ENCODE peak calls at places on chromosomes 5 and 9, in five cellular contexts. V, B, L, C and U are unnamed samples.

GRCh38 chr5:10825897-10826644 is 65.0 kb upstream of the DAP start:
- DNase-seq in B (no peak), L (no peak), C (no peak), V (no peak), U (no peak)

GRCh38 chr5:138978085-138978484 is 103.0 kb upstream of the LRRTM2 start:
- DNase-seq in B (no peak), C (no peak), V (no peak), L (no peak), U (no peak)

GRCh38 chr5:135130526-135131215 is 96.6 kb upstream of the PITX1 start:
- DNase-seq in V (no peak), B (no peak), C (no peak), L (no peak), U (no peak)

GRCh38 chr9:135951889-135952663 is 9.1 kb downstream of the UBAC1 start:
- DNase-seq in C (no peak), L (peak), B (no peak), V (peak), U (no peak)

GRCh38 chr9:128175102-128175563 is 15.1 kb downstream of the BBLN start:
- DNase-seq in V (peak), B (no peak), C (no peak), L (no peak), U (no peak)

GRCh38 chr5:78803386-78803785 is 154.8 kb upstream of the LHFPL2 start:
- DNase-seq in B (peak), C (peak), L (no peak), V (peak), U (peak)

GRCh38 chr5:161685461-161685860 is at the start of gene GABRA6:
- DNase-seq in B (no peak), V (no peak), C (no peak), L (no peak), U (no peak)

GRCh38 chr5:154215931-154216330 is 25.4 kb downstream of the GALNT10 start:
- DNase-seq in L (no peak), V (no peak), B (no peak), C (no peak), U (no peak)

GRCh38 chr5:121692163-121692562 is 159.5 kb upstream of the FTMT start:
- DNase-seq in V (no peak), B (no peak), C (no peak), L (no peak), U (no peak)

GRCh38 chr9:113898151-113898550 is 22.0 kb downstream of the ZNF618 start:
- DNase-seq in B (no peak), C (no peak), L (no peak), V (no peak), U (no peak)

GRCh38 chr5:62596691-62597090 is 18.1 kb downstream of the LRRC70 start:
- DNase-seq in V (no peak), L (no peak), B (no peak), C (no peak), U (no peak)

GRCh38 chr5:68464424-68464823 is 248.9 kb downstream of the PIK3R1 start:
- DNase-seq in L (peak), B (no peak), V (no peak), C (no peak), U (no peak)

GRCh38 chr5:37770791-37771190 is 69.0 kb downstream of the GDNF start:
- DNase-seq in L (no peak), V (peak), B (no peak), C (no peak), U (no peak)

GRCh38 chr9:96232539-96233241 is 69.3 kb downstream of the HSD17B3 start:
- DNase-seq in B (no peak), C (peak), L (peak), V (peak), U (peak)

GRCh38 chr5:151675225-151675955 is 11.3 kb downstream of the SPARC start:
- DNase-seq in B (no peak), C (no peak), V (peak), L (no peak), U (no peak)

GRCh38 chr9:131405429-131405828 is 11.5 kb downstream of the PRRC2B start:
- DNase-seq in L (peak), V (no peak), C (peak), B (no peak), U (no peak)

GRCh38 chr5:9513825-9514224 is 32.0 kb downstream of the SEMA5A start:
- DNase-seq in B (no peak), V (peak), L (peak), C (no peak), U (no peak)

GRCh38 chr5:54259090-54259489 is 51.3 kb downstream of the ARL15 start:
- DNase-seq in B (no peak), L (peak), C (no peak), V (peak), U (no peak)

GRCh38 chr5:66209350-66209749 is 65.2 kb downstream of the SREK1 start:
- DNase-seq in C (no peak), L (no peak), V (no peak), B (peak), U (no peak)

GRCh38 chr5:83632874-83633273 is 87.8 kb downstream of the HAPLN1 start:
- DNase-seq in V (peak), C (no peak), B (no peak), L (peak), U (no peak)

GRCh38 chr5:149381261-149381985 is 2.3 kb upstream of the IL17B start:
- DNase-seq in V (no peak), L (no peak), C (no peak), B (no peak), U (no peak)

GRCh38 chr9:101093620-101094019 is 65.1 kb downstream of the PLPPR1 start:
- DNase-seq in C (no peak), V (no peak), L (no peak), B (no peak), U (no peak)

GRCh38 chr5:137888875-137889759 is at the start of gene PKD2L2:
- DNase-seq in C (peak), L (peak), B (peak), V (peak), U (peak)

GRCh38 chr9:100084145-100084478 is 14.7 kb downstream of the ERP44 start:
- DNase-seq in L (no peak), B (no peak), V (no peak), C (no peak), U (no peak)

GRCh38 chr5:9523090-9523813 is 22.6 kb downstream of the SEMA5A start:
- DNase-seq in L (peak), C (no peak), V (no peak), B (no peak), U (no peak)

GRCh38 chr5:2020730-2021129 is 138.0 kb upstream of the IRX4 start:
- DNase-seq in V (no peak), B (no peak), C (no peak), L (no peak), U (no peak)

GRCh38 chr5:29750453-29750852 is 1443.0 kb upstream of the CDH6 start:
- DNase-seq in L (no peak), C (no peak), V (no peak), B (no peak), U (no peak)

GRCh38 chr5:181198905-181199519 is 6.0 kb downstream of the TRIM7 start:
- DNase-seq in C (no peak), L (no peak), B (no peak), V (no peak), U (no peak)
- TF ChIP-seq CTCF in C (no peak), L (no peak), B (no peak), V (no peak), U (no peak)

DNA sequence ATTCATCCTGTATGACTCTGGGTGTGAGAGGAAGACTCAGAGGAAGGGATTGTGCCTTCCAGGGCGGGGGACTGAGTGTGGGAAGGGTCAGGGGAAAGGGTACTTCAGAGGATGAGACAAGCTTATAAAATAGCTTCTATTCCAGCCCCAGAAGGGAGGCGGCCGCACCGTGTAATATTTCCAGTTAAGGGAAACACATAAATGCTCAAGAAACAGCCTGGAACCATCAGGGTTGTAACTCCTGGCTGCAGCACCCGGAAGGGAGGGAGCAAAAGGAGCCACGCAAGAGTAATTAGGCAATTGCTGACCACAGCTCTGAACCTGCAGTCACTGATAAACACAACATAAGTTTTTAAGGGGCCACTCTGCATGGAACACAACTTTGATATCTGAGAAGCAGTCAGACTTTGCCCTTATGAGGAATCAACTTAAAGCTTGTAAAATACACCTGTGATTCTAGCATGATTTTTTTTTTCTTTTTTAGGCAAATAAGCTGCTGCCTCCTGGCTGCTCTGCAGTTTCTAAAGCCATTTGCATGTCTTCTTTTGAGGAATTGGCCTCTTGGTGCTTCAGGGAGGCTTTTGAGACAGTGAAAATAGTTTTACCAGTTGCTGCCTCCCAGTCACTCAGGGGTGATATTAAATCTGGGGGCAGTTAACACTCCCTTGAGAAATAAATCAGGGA is 382.7 kb downstream of the ENC1 start:
- DNase-seq in L (no peak), V (peak), B (peak), C (peak), U (peak)
- H3K4me3 ChIP-seq in L (no peak), V (no peak), B (no peak), C (no peak), U (no peak)

DNA sequence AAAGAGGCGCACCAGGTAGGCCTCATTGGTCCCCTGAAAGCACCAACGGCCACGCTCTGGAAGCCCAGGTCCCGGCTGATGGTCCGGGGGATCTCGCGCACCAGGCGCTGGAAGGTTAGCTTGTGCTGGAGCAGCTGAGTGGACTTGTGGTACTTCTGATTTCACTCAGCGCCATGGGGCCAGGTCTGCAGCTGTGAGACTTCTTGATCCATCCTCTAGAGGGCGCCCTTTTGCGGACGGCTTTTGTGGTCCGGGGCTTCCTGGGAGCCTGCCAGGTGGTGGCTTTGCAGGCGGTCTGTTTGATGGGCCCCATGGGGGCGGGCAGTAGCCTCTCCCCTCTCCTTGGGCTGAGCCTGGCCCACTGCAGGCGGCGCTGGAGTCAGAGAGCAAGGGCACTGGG is 10.4 kb downstream of the TAF11L12 start:
- DNase-seq in B (no peak), V (no peak), C (no peak), L (no peak), U (no peak)
- TF ChIP-seq CTCF in B (no peak), V (no peak), C (no peak), L (peak), U (no peak)

DNA sequence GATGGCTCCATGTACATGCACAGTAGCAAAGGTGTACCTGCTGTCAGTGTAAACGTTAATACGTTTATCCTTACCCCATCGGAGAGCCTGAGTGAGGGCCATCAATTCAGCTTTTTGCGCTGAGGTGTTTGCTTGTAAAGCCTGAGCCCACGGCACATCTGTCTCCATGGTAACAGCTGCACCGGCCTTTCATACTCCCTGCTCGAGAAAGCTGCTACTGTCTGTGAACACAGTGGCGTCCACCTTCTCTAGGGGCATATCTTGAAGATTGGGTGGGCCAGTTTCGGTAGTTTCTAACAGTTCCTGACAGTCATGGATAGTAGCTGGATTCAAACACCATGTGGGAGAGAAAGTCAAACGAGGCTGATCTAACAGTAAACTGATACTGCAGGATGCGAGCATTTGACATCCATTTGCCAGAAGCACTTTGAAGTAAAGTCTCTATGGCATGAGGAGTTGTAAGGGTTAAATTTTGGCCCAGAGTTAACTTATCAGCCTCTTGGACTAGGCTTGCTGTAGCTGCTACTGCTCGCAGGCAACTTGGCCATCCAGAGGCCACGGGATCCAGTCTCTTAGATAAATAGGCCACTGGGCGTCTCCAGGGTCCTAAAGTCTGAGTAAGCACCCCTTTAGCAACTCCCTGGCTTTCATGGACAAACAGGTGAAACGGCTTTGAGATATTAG is 21.0 kb upstream of the RHOBTB3 start:
- DNase-seq in B (no peak), L (no peak), C (peak), V (no peak), U (peak)
- H3K4me3 ChIP-seq in B (no peak), L (no peak), C (no peak), V (no peak), U (no peak)

GRCh38 chr9:137070201-137070905 is at the start of gene SAPCD2:
- DNase-seq in V (peak), B (peak), C (peak), L (peak), U (peak)
- TF ChIP-seq CTCF in V (no peak), B (no peak), C (no peak), L (no peak), U (no peak)

GRCh38 chr5:157548513-157549282 is 26.9 kb downstream of the ADAM19 start:
- DNase-seq in C (no peak), V (peak), B (no peak), L (peak), U (no peak)

GRCh38 chr5:157552650-157553049 is 22.9 kb downstream of the ADAM19 start:
- DNase-seq in V (no peak), L (no peak), B (no peak), C (no peak), U (no peak)

GRCh38 chr5:157549954-157550549 is 25.5 kb downstream of the ADAM19 start:
- DNase-seq in C (no peak), B (no peak), L (no peak), V (no peak), U (no peak)

GRCh38 chr5:157549283-157549629 is 26.3 kb downstream of the ADAM19 start:
- DNase-seq in B (no peak), C (no peak), L (no peak), V (no peak), U (no peak)

DNA sequence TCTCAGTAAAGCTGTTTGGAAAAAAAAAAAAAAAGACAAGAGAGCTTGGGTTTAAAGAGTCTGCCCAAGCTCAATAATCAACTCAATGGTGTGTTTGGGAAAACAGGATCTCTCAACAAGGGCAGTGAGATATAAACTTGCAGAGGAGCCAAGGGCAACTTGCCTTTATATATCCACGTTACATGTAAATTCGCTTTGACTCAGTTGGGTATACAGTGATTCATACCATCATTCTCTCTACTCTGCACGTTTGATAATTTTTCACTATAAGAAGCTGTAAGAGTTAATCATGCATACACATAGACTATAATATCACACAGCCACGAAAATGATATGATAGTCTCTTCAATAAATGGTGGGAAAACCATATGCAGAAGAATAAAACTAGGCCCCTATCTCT is 24.9 kb downstream of the ADAM19 start:
- DNase-seq in C (no peak), L (no peak), B (no peak), V (no peak), U (no peak)
- H3K4me3 ChIP-seq in C (no peak), L (no peak), B (no peak), V (no peak), U (no peak)